ENCODE peak calls at places on chromosomes 4 and X, in eight cellular contexts. S is astrocyte, V is HCT116, B is A549, R is sigmoid colon, H is right lobe of liver, C is heart left ventricle, D is endothelial cell of umbilical vein. E is an unnamed sample.

GRCh38 chrX:115561605-115562491 is 874 bp downstream of the PLS3 start:
- DNase-seq in S (no peak), V (no peak), B (peak), R (peak), H (peak), C (peak), D (peak), E (peak)

GRCh38 chr4:70313736-70314135 is 21.0 kb upstream of the CABS1 start:
- DNase-seq in S (no peak), V (no peak), B (no peak), R (no peak), H (no peak), C (no peak), D (no peak), E (no peak)

GRCh38 chrX:152904151-152905080 is 6.5 kb downstream of the ZNF185 start:
- DNase-seq in S (peak), V (no peak), B (peak), R (no peak), H (peak), C (peak), D (peak), E (no peak)

GRCh38 chrX:138886769-138887168 is 175.3 kb upstream of the FGF13 start:
- DNase-seq in S (peak), V (no peak), B (no peak), R (no peak), H (peak), C (no peak), D (no peak), E (no peak)

GRCh38 chr4:187354740-187355139 is 631.1 kb upstream of the FAT1 start:
- DNase-seq in S (no peak), V (no peak), B (no peak), R (no peak), H (no peak), C (no peak), D (no peak), E (no peak)

GRCh38 chr4:7040760-7041159 is 2.4 kb upstream of the TADA2B start:
- DNase-seq in S (no peak), V (no peak), B (no peak), R (no peak), H (no peak), C (no peak), D (no peak), E (no peak)

GRCh38 chr4:113809313-113809712 is 47.8 kb upstream of the CAMK2D start:
- DNase-seq in S (no peak), V (no peak), B (no peak), R (peak), H (peak), C (no peak), D (no peak), E (no peak)

GRCh38 chr4:110475881-110476818 is at the start of gene ENPEP:
- DNase-seq in S (no peak), V (no peak), B (no peak), R (peak), H (peak), C (no peak), D (no peak), E (peak)

GRCh38 chr4:149781150-149781549 is 34.5 kb downstream of the IQCM start:
- DNase-seq in S (peak), V (peak), B (no peak), R (no peak), H (no peak), C (no peak), D (no peak), E (no peak)

GRCh38 chr4:106585920-106586349 is 217.4 kb upstream of the GIMD1 start:
- DNase-seq in S (no peak), V (no peak), B (no peak), R (no peak), H (no peak), C (no peak), D (peak), E (no peak)

GRCh38 chr4:99946346-99947189 is at the start of gene DNAJB14:
- DNase-seq in S (peak), V (peak), B (no peak), R (peak), H (peak), C (peak), D (peak), E (peak)

GRCh38 chrX:130340271-130340670 is 552 bp downstream of the SLC25A14 start:
- DNase-seq in S (no peak), V (no peak), B (no peak), R (no peak), H (no peak), C (no peak), D (peak), E (no peak)

GRCh38 chr4:95095352-95095974 is 337.7 kb downstream of the BMPR1B start:
- DNase-seq in S (peak), V (peak), B (no peak), R (no peak), H (no peak), C (no peak), D (peak), E (no peak)

GRCh38 chr4:2689825-2690700 is 66.1 kb downstream of the TNIP2 start:
- DNase-seq in S (no peak), V (no peak), B (no peak), R (no peak), H (no peak), C (no peak), D (no peak), E (no peak)

GRCh38 chrX:13469963-13470679 is 99.3 kb upstream of the EGFL6 start:
- DNase-seq in S (peak), V (no peak), B (no peak), R (no peak), H (no peak), C (no peak), D (peak), E (no peak)

GRCh38 chr4:11214281-11214680 is 214.4 kb downstream of the HS3ST1 start:
- DNase-seq in S (no peak), V (no peak), B (no peak), R (no peak), H (no peak), C (no peak), D (no peak), E (no peak)

GRCh38 chr4:152180369-152180768 is 355.5 kb downstream of the FBXW7 start:
- DNase-seq in S (no peak), V (no peak), B (no peak), R (no peak), H (no peak), C (no peak), D (no peak), E (no peak)

GRCh38 chrX:40085086-40085551 is 12.6 kb downstream of the BCOR start:
- DNase-seq in S (peak), V (no peak), B (no peak), R (no peak), H (no peak), C (no peak), D (peak), E (no peak)
- H3K27ac ChIP-seq in S (no peak), V (no peak), B (no peak), R (no peak), H (no peak), C (no peak), D (no peak), E (peak)

DNA sequence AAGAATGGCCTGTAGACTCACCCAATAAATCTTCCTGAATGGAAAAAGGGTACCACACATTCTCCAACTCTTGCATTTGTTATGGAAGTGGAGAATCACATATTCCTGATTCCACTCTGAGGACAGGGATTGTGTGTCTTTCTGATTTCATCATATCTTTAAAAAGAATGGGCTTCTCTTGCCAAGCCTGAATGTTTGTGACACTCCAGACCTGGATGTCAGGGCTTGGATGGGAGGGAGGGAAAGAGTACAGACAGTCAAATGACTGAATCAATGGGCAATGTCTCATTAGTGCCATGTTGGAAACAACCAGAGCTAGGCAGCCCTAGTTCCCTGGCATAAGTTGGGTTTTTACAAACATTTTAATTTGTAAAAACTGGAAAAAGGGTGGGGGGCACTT is 77.3 kb downstream of the PLAC1 start:
- DNase-seq in S (no peak), V (no peak), B (no peak), R (no peak), H (no peak), C (no peak), D (no peak), E (no peak)
- TF ChIP-seq CTCF in S (no peak), V (no peak), B (no peak), R (no peak), H (no peak), C (no peak), D (no peak), E (no peak)

GRCh38 chrX:2897311-2897689 is 31.8 kb downstream of the ARSD start:
- DNase-seq in S (no peak), V (no peak), B (no peak), R (peak), H (no peak), C (no peak), D (no peak), E (no peak)

GRCh38 chrX:2902841-2903240 is 26.3 kb downstream of the ARSD start:
- DNase-seq in S (no peak), V (no peak), B (no peak), R (no peak), H (no peak), C (no peak), D (no peak), E (no peak)

GRCh38 chrX:2894885-2895292 is 34.2 kb downstream of the ARSD start:
- DNase-seq in S (peak), V (no peak), B (no peak), R (peak), H (no peak), C (no peak), D (no peak), E (no peak)

GRCh38 chrX:2901367-2902036 is 27.6 kb downstream of the ARSD start:
- DNase-seq in S (no peak), V (no peak), B (no peak), R (no peak), H (no peak), C (no peak), D (no peak), E (no peak)

GRCh38 chrX:2898861-2899512 is 30.2 kb downstream of the ARSD start:
- DNase-seq in S (no peak), V (no peak), B (no peak), R (peak), H (no peak), C (no peak), D (no peak), E (no peak)
- H3K4me3 ChIP-seq in S (no peak), V (no peak), B (no peak), R (no peak), H (peak), C (no peak), D (no peak), E (no peak)

GRCh38 chr4:119025916-119026661 is 109.5 kb upstream of the MYOZ2 start:
- DNase-seq in S (peak), V (peak), B (peak), R (peak), H (no peak), C (no peak), D (no peak), E (peak)

GRCh38 chr4:119026662-119027444 is 108.8 kb upstream of the MYOZ2 start:
- DNase-seq in S (no peak), V (no peak), B (peak), R (peak), H (no peak), C (no peak), D (no peak), E (peak)

GRCh38 chr4:119024102-119024501 is 111.5 kb upstream of the MYOZ2 start:
- DNase-seq in S (no peak), V (no peak), B (no peak), R (no peak), H (no peak), C (no peak), D (no peak), E (no peak)

GRCh38 chr4:119027815-119028214 is 107.8 kb upstream of the MYOZ2 start:
- DNase-seq in S (no peak), V (no peak), B (no peak), R (no peak), H (no peak), C (no peak), D (no peak), E (no peak)

DNA sequence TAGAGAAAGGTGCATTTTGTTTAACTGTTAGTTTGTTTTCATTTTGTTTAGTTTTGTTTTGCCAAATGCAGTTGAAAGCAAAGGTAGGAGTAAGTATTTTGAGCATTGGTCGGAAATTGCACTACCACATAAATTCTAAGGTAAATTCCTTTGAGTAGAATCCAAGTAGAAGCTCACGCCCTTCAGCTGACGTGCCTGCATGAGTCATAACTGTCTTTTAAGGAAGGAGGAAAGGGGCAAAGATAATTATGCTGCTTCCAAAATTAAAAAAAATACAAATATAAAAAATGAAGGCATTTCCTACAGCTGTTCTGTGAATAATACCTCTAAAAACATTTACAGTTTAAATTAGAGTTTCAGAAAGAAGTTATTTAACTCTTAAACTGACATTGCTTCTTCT is 110.2 kb upstream of the MYOZ2 start:
- DNase-seq in S (peak), V (peak), B (no peak), R (no peak), H (no peak), C (no peak), D (no peak), E (no peak)
- H3K27ac ChIP-seq in S (peak), V (no peak), B (peak), R (peak), H (peak), C (peak), D (no peak), E (peak)

DNA sequence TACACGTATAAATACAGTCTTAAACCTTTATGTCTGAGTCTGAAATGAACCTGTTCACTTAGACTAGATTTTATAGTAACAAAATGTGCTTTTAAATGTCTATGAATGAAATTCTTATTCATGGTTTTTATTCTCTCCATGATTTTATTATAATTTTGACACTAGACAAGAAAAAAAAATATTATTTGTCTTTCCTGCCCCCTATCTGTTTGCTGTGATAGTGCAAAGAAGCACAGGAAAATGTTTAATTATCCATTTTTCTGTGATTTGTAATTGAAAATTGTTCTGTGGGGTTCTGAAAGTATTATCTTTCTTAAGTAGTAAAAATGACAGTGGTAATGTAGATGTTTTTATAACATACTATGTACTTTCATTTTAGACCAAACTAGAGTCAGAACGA is 52.0 kb downstream of the INTS6L start:
- DNase-seq in S (no peak), V (no peak), B (no peak), R (no peak), H (no peak), C (no peak), D (no peak), E (no peak)
- TF ChIP-seq CTCF in S (peak), V (peak), B (peak), R (peak), H (peak), C (peak), D (peak), E (no peak)

GRCh38 chr4:118931791-118932190 is 43.1 kb downstream of the SYNPO2 start:
- DNase-seq in S (peak), V (no peak), B (no peak), R (no peak), H (no peak), C (no peak), D (no peak), E (no peak)
- H3K4me3 ChIP-seq in S (no peak), V (no peak), B (no peak), R (no peak), H (no peak), C (no peak), D (no peak), E (no peak)

GRCh38 chr4:108763226-108763593 is 357 bp upstream of the ETNPPL start:
- DNase-seq in S (no peak), V (no peak), B (no peak), R (no peak), H (no peak), C (no peak), D (peak), E (no peak)
- H3K27ac ChIP-seq in S (no peak), V (no peak), B (no peak), R (no peak), H (peak), C (no peak), D (no peak), E (no peak)

GRCh38 chr4:47486306-47486705 is 1.2 kb downstream of the ATP10D start:
- DNase-seq in S (no peak), V (no peak), B (no peak), R (no peak), H (no peak), C (no peak), D (peak), E (no peak)

GRCh38 chr4:47488706-47489105 is 3.6 kb downstream of the ATP10D start:
- DNase-seq in S (no peak), V (no peak), B (no peak), R (no peak), H (no peak), C (no peak), D (no peak), E (no peak)

GRCh38 chr4:47493238-47494123 is 8.4 kb downstream of the ATP10D start:
- DNase-seq in S (no peak), V (no peak), B (no peak), R (no peak), H (no peak), C (no peak), D (no peak), E (no peak)

GRCh38 chr4:47494124-47494430 is 9.0 kb downstream of the ATP10D start:
- DNase-seq in S (no peak), V (no peak), B (no peak), R (no peak), H (no peak), C (no peak), D (no peak), E (no peak)

GRCh38 chr4:47490550-47490949 is 5.5 kb downstream of the ATP10D start:
- DNase-seq in S (peak), V (peak), B (peak), R (no peak), H (no peak), C (no peak), D (peak), E (no peak)
- TF ChIP-seq CTCF in S (peak), V (no peak), B (no peak), R (no peak), H (peak), C (peak), D (peak), E (no peak)

GRCh38 chr4:5018603-5019002 is 655 bp downstream of the CYTL1 start:
- DNase-seq in S (no peak), V (no peak), B (no peak), R (no peak), H (no peak), C (no peak), D (no peak), E (no peak)

GRCh38 chr4:5018096-5018495 is 1.2 kb downstream of the CYTL1 start:
- DNase-seq in S (no peak), V (no peak), B (no peak), R (no peak), H (no peak), C (no peak), D (no peak), E (no peak)

GRCh38 chr4:5019796-5020195 is 538 bp upstream of the CYTL1 start:
- DNase-seq in S (no peak), V (no peak), B (no peak), R (no peak), H (no peak), C (no peak), D (no peak), E (no peak)

GRCh38 chr4:5020341-5020740 is 1.1 kb upstream of the CYTL1 start:
- DNase-seq in S (no peak), V (no peak), B (no peak), R (no peak), H (no peak), C (no peak), D (no peak), E (no peak)

GRCh38 chr4:5019274-5019673 is at the start of gene CYTL1:
- DNase-seq in S (no peak), V (no peak), B (no peak), R (no peak), H (no peak), C (no peak), D (peak), E (no peak)
- H3K4me3 ChIP-seq in S (peak), V (no peak), B (no peak), R (peak), H (no peak), C (no peak), D (no peak), E (peak)